ENCODE peak calls at places on chromosomes 13 and 19, in seven cellular contexts. One of them, this sample, is unnamed.

GRCh38 chr13:19181621-19182485 is at the start of gene TUBA3C:
- DNase-seq in sciatic nerve: peak
- DNase-seq in activated naive CD4-positive, alpha-beta T cell treated with anti-CD3 and anti-CD28 coated beads, Interleukin-2, amount 50 U/mL, for 16 hours: no peak
- DNase-seq in T-helper 9 cell: no peak
- DNase-seq in fibroblast of lung: no peak
- DNase-seq in epithelial cell of esophagus: no peak
- DNase-seq in AG04449: no peak
- DNase-seq in this sample: no peak

GRCh38 chr13:33626407-33626806 is 191.5 kb upstream of the RFC3 start:
- DNase-seq in sciatic nerve: no peak
- DNase-seq in activated naive CD4-positive, alpha-beta T cell treated with anti-CD3 and anti-CD28 coated beads, Interleukin-2, amount 50 U/mL, for 16 hours: no peak
- DNase-seq in T-helper 9 cell: no peak
- DNase-seq in fibroblast of lung: no peak
- DNase-seq in epithelial cell of esophagus: no peak
- DNase-seq in AG04449: no peak
- DNase-seq in this sample: no peak

GRCh38 chr19:56132316-56132822 is 8.7 kb upstream of the ZNF444 start:
- DNase-seq in sciatic nerve: no peak
- DNase-seq in activated naive CD4-positive, alpha-beta T cell treated with anti-CD3 and anti-CD28 coated beads, Interleukin-2, amount 50 U/mL, for 16 hours: no peak
- DNase-seq in T-helper 9 cell: no peak
- DNase-seq in fibroblast of lung: peak
- DNase-seq in epithelial cell of esophagus: no peak
- DNase-seq in AG04449: no peak
- DNase-seq in this sample: no peak

GRCh38 chr13:32381539-32381938 is 46.4 kb downstream of the N4BP2L1 start:
- DNase-seq in sciatic nerve: no peak
- DNase-seq in activated naive CD4-positive, alpha-beta T cell treated with anti-CD3 and anti-CD28 coated beads, Interleukin-2, amount 50 U/mL, for 16 hours: no peak
- DNase-seq in T-helper 9 cell: no peak
- DNase-seq in fibroblast of lung: peak
- DNase-seq in epithelial cell of esophagus: peak
- DNase-seq in AG04449: no peak
- DNase-seq in this sample: no peak

GRCh38 chr19:56476671-56477428 is at the start of gene ZNF667:
- DNase-seq in sciatic nerve: peak
- DNase-seq in activated naive CD4-positive, alpha-beta T cell treated with anti-CD3 and anti-CD28 coated beads, Interleukin-2, amount 50 U/mL, for 16 hours: peak
- DNase-seq in T-helper 9 cell: no peak
- DNase-seq in fibroblast of lung: peak
- DNase-seq in epithelial cell of esophagus: peak
- DNase-seq in AG04449: peak
- DNase-seq in this sample: no peak

GRCh38 chr13:113125506-113126264 is 3.1 kb downstream of the F10 start:
- DNase-seq in sciatic nerve: peak
- DNase-seq in activated naive CD4-positive, alpha-beta T cell treated with anti-CD3 and anti-CD28 coated beads, Interleukin-2, amount 50 U/mL, for 16 hours: no peak
- DNase-seq in T-helper 9 cell: no peak
- DNase-seq in fibroblast of lung: no peak
- DNase-seq in epithelial cell of esophagus: no peak
- DNase-seq in AG04449: no peak
- DNase-seq in this sample: no peak

GRCh38 chr19:29551774-29552173 is 26.0 kb downstream of the VSTM2B start:
- DNase-seq in sciatic nerve: no peak
- DNase-seq in activated naive CD4-positive, alpha-beta T cell treated with anti-CD3 and anti-CD28 coated beads, Interleukin-2, amount 50 U/mL, for 16 hours: no peak
- DNase-seq in T-helper 9 cell: no peak
- DNase-seq in fibroblast of lung: no peak
- DNase-seq in epithelial cell of esophagus: no peak
- DNase-seq in AG04449: no peak
- DNase-seq in this sample: no peak

GRCh38 chr13:40259899-40260298 is 406.5 kb downstream of the FOXO1 start:
- DNase-seq in sciatic nerve: no peak
- DNase-seq in activated naive CD4-positive, alpha-beta T cell treated with anti-CD3 and anti-CD28 coated beads, Interleukin-2, amount 50 U/mL, for 16 hours: no peak
- DNase-seq in T-helper 9 cell: no peak
- DNase-seq in fibroblast of lung: peak
- DNase-seq in epithelial cell of esophagus: no peak
- DNase-seq in AG04449: no peak
- DNase-seq in this sample: no peak

GRCh38 chr19:29664753-29665214 is 477 bp upstream of the PLEKHF1 start:
- DNase-seq in sciatic nerve: no peak
- DNase-seq in activated naive CD4-positive, alpha-beta T cell treated with anti-CD3 and anti-CD28 coated beads, Interleukin-2, amount 50 U/mL, for 16 hours: no peak
- DNase-seq in T-helper 9 cell: no peak
- DNase-seq in fibroblast of lung: no peak
- DNase-seq in epithelial cell of esophagus: no peak
- DNase-seq in AG04449: no peak
- DNase-seq in this sample: no peak

GRCh38 chr13:49733181-49733951 is 42.1 kb upstream of the EBPL start:
- DNase-seq in sciatic nerve: no peak
- DNase-seq in activated naive CD4-positive, alpha-beta T cell treated with anti-CD3 and anti-CD28 coated beads, Interleukin-2, amount 50 U/mL, for 16 hours: no peak
- DNase-seq in T-helper 9 cell: no peak
- DNase-seq in fibroblast of lung: peak
- DNase-seq in epithelial cell of esophagus: peak
- DNase-seq in AG04449: no peak
- DNase-seq in this sample: no peak